ENCODE peak calls at places on chromosomes 6 and 20, in seven cellular contexts. T is effector CD8-positive, alpha-beta T cell; S is activated naive CD8-positive, alpha-beta T cell treated with anti-CD3 and anti-CD28 coated beads, Interleukin-2, amount 50 U/mL, for 16 hours; Z is activated CD4-positive, alpha-beta T cell treated with anti-CD3 and anti-CD28 coated beads, Interleukin-2, amount 50 U/mL, for 1 hour; A is T1000; Q is skeletal muscle cell; U is CD4-positive, alpha-beta T cell. W is an unnamed sample.

GRCh38 chr20:9186396-9186795 is 117.5 kb downstream of the PLCB4 start:
- DNase-seq in T (no peak), S (no peak), U (no peak), A (no peak), Q (no peak), Z (no peak), W (no peak)

GRCh38 chr6:20403766-20404640 is 2.3 kb downstream of the E2F3 start:
- DNase-seq in U (peak), T (peak), A (peak), S (peak), Z (peak), Q (no peak), W (peak)

GRCh38 chr6:34642427-34642826 is 54.1 kb downstream of the ILRUN start:
- DNase-seq in T (no peak), U (no peak), Q (no peak), S (no peak), Z (no peak), A (no peak), W (no peak)

GRCh38 chr20:50710492-50711063 is 19.2 kb upstream of the RIPOR3 start:
- DNase-seq in S (no peak), A (no peak), Z (no peak), Q (no peak), U (no peak), T (no peak), W (no peak)

GRCh38 chr6:109456710-109457595 is 1.4 kb upstream of the MICAL1 start:
- DNase-seq in Z (no peak), T (no peak), U (no peak), A (no peak), Q (no peak), S (no peak), W (no peak)

GRCh38 chr20:34531608-34532265 is 15.5 kb downstream of the DYNLRB1 start:
- DNase-seq in T (no peak), U (no peak), A (no peak), S (no peak), Q (no peak), Z (no peak), W (no peak)

GRCh38 chr20:45495438-45495985 is 19.9 kb downstream of the SPINT3 start:
- DNase-seq in A (no peak), T (no peak), S (no peak), U (no peak), Z (no peak), Q (no peak), W (no peak)

GRCh38 chr20:46461808-46462207 is 51.6 kb downstream of the ZNF334 start:
- DNase-seq in U (no peak), S (no peak), T (no peak), Z (no peak), Q (no peak), A (no peak), W (no peak)

GRCh38 chr20:54928564-54928963 is 453.2 kb downstream of the DOK5 start:
- DNase-seq in Z (no peak), S (no peak), U (no peak), T (no peak), A (no peak), Q (no peak), W (no peak)

GRCh38 chr6:43481591-43482242 is 4.3 kb downstream of the TJAP1 start:
- DNase-seq in A (no peak), S (no peak), Z (no peak), Q (no peak), T (no peak), U (no peak), W (no peak)

GRCh38 chr6:112620832-112621569 is 273.9 kb downstream of the RFPL4B start:
- DNase-seq in U (no peak), Z (no peak), S (no peak), A (no peak), T (no peak), Q (peak), W (no peak)

GRCh38 chr20:45944151-45944964 is 9.9 kb downstream of the PCIF1 start:
- DNase-seq in A (no peak), Q (no peak), Z (no peak), T (no peak), S (no peak), U (no peak), W (no peak)

GRCh38 chr6:80210618-80211017 is 104.1 kb downstream of the BCKDHB start:
- DNase-seq in S (no peak), U (no peak), Z (no peak), T (no peak), Q (no peak), A (no peak), W (no peak)

GRCh38 chr6:100726741-100727140 is 154.4 kb downstream of the ASCC3 start:
- DNase-seq in Z (no peak), T (no peak), Q (no peak), U (no peak), A (no peak), S (no peak), W (no peak)

GRCh38 chr6:111667921-111668320 is 62.2 kb upstream of the TRAF3IP2 start:
- DNase-seq in S (no peak), Z (no peak), A (no peak), U (no peak), T (no peak), Q (no peak), W (no peak)

GRCh38 chr6:80457044-80457933 is 350.8 kb downstream of the BCKDHB start:
- DNase-seq in Q (peak), T (no peak), Z (no peak), U (no peak), A (peak), S (no peak), W (no peak)

GRCh38 chr6:43274916-43275597 is 23.0 kb upstream of the SLC22A7 start:
- DNase-seq in Q (no peak), T (peak), U (peak), S (no peak), Z (peak), A (no peak), W (peak)

GRCh38 chr6:1325471-1326309 is 13.8 kb downstream of the FOXQ1 start:
- DNase-seq in A (peak), Z (no peak), U (no peak), S (no peak), T (no peak), Q (peak), W (no peak)

GRCh38 chr20:20850407-20850806 is 138.0 kb upstream of the RALGAPA2 start:
- DNase-seq in Z (no peak), A (no peak), T (no peak), S (no peak), Q (no peak), U (no peak), W (no peak)

GRCh38 chr20:35451295-35451694 is 4.1 kb upstream of the CEP250 start:
- DNase-seq in U (no peak), Z (no peak), T (no peak), A (no peak), Q (no peak), S (no peak), W (no peak)

GRCh38 chr6:139473731-139474130 is 99.3 kb upstream of the CITED2 start:
- DNase-seq in U (no peak), S (no peak), A (no peak), T (no peak), Z (no peak), Q (no peak), W (no peak)

GRCh38 chr6:38307730-38308129 is 332.0 kb downstream of the BTBD9 start:
- DNase-seq in Q (no peak), T (no peak), Z (no peak), U (no peak), S (no peak), A (no peak), W (no peak)

GRCh38 chr20:57030611-57031600 is 235.5 kb downstream of the BMP7 start:
- DNase-seq in Q (no peak), U (no peak), A (peak), S (no peak), T (no peak), Z (no peak), W (no peak)

GRCh38 chr6:24078200-24078599 is 47.8 kb upstream of the NRSN1 start:
- DNase-seq in Z (no peak), T (no peak), U (no peak), A (no peak), S (no peak), Q (no peak), W (no peak)

GRCh38 chr6:134003542-134003951 is 48.9 kb downstream of the SLC2A12 start:
- DNase-seq in Z (no peak), T (no peak), A (no peak), S (no peak), Q (no peak), U (no peak), W (no peak)

GRCh38 chr20:46802696-46803445 is 91.8 kb upstream of the EYA2 start:
- DNase-seq in Q (no peak), T (no peak), S (no peak), U (no peak), Z (no peak), A (no peak), W (no peak)

GRCh38 chr20:41248371-41249024 is 69.0 kb downstream of the ZHX3 start:
- DNase-seq in Z (no peak), S (no peak), U (no peak), T (no peak), A (no peak), Q (peak), W (no peak)

GRCh38 chr20:58349586-58349985 is 39.4 kb upstream of the VAPB start:
- DNase-seq in A (no peak), T (no peak), Q (peak), U (no peak), S (no peak), Z (no peak), W (no peak)

GRCh38 chr6:39294133-39294532 is 20.1 kb downstream of the KCNK17 start:
- DNase-seq in Q (no peak), Z (no peak), A (no peak), S (no peak), U (no peak), T (no peak), W (no peak)

W was measured in effector memory CD8-positive, alpha-beta T cell.